ENCODE peak calls at places on chromosomes 13 and 19, in ten cellular contexts. K, C, T, Y, O, J, M, L, V and A are unnamed samples.

GRCh38 chr19:30419581-30420180 is 47.5 kb downstream of the ZNF536 start:
- DNase-seq in M (no peak), V (no peak), O (no peak), J (no peak), Y (no peak), T (no peak), K (no peak), C (no peak), L (no peak), A (no peak)

GRCh38 chr13:113441661-113442060 is 11.6 kb downstream of the ADPRHL1 start:
- DNase-seq in C (no peak), M (no peak), O (no peak), Y (no peak), K (no peak), L (no peak), V (no peak), J (no peak), T (no peak), A (no peak)

GRCh38 chr13:109157275-109157674 is 527.9 kb downstream of the MYO16 start:
- DNase-seq in V (no peak), C (no peak), T (no peak), O (no peak), J (no peak), M (no peak), K (no peak), Y (no peak), L (no peak), A (no peak)

GRCh38 chr19:5578094-5578846 is 10.5 kb upstream of the TINCR start:
- DNase-seq in T (no peak), C (peak; percentile 70), M (peak; percentile 69), O (peak; percentile 80), V (peak; percentile 62), K (no peak), L (peak; percentile 81), Y (peak; percentile 78), J (peak; percentile 92), A (peak; percentile 94)

GRCh38 chr19:35612559-35613321 is at the start of gene HAUS5:
- DNase-seq in V (peak; percentile 88), L (peak; percentile 97), O (peak; percentile 96), M (peak; percentile 94), T (peak; percentile 86), Y (peak; percentile 99), J (peak; percentile 94), C (peak; percentile 94), K (peak; percentile 78), A (peak; percentile 91)

GRCh38 chr13:100794575-100794974 is 120.0 kb upstream of the TMTC4 start:
- DNase-seq in M (no peak), J (no peak), Y (no peak), K (no peak), L (no peak), T (no peak), C (no peak), V (no peak), O (no peak), A (no peak)

GRCh38 chr19:952680-953500 is 27.1 kb downstream of the ARID3A start:
- DNase-seq in L (no peak), Y (no peak), T (no peak), J (no peak), V (peak; percentile 65), C (no peak), K (no peak), M (no peak), O (no peak), A (no peak)

GRCh38 chr13:73261739-73262216 is 203.0 kb downstream of the KLF5 start:
- DNase-seq in L (no peak), J (no peak), K (no peak), C (no peak), T (no peak), M (no peak), V (no peak), Y (no peak), O (no peak), A (no peak)

GRCh38 chr13:80877209-80877943 is 536.5 kb upstream of the SPRY2 start:
- DNase-seq in O (no peak), K (no peak), Y (no peak), C (no peak), L (no peak), T (no peak), J (no peak), M (no peak), V (no peak), A (no peak)

GRCh38 chr13:39282400-39282972 is 244.2 kb downstream of the NHLRC3 start:
- DNase-seq in M (no peak), Y (no peak), T (no peak), C (no peak), K (no peak), L (no peak), O (no peak), J (peak; percentile 16), V (no peak), A (no peak)

GRCh38 chr19:54455786-54456422 is 6.9 kb downstream of the LENG8 start:
- DNase-seq in O (no peak), C (no peak), M (no peak), L (no peak), V (no peak), K (no peak), J (no peak), Y (no peak), T (no peak), A (no peak)

GRCh38 chr13:113836917-113837553 is 26.8 kb downstream of the GAS6 start:
- DNase-seq in Y (no peak), K (peak; percentile 69), M (peak; percentile 64), T (no peak), J (peak; percentile 46), C (no peak), L (no peak), O (no peak), V (peak; percentile 94), A (no peak)

GRCh38 chr13:68490594-68490993 is 1260.5 kb upstream of the PCDH9 start:
- DNase-seq in J (no peak), L (no peak), C (no peak), M (no peak), O (no peak), V (no peak), Y (no peak), K (no peak), T (no peak), A (no peak)

GRCh38 chr19:39297931-39298634 is 1.9 kb downstream of the IFNL1 start:
- DNase-seq in T (no peak), O (peak; percentile 60), M (peak; percentile 23), V (no peak), C (peak; percentile 30), K (no peak), Y (peak; percentile 20), J (no peak), L (peak; percentile 59), A (peak; percentile 81)

GRCh38 chr13:63189712-63190111 is 1774.1 kb upstream of the PCDH20 start:
- DNase-seq in Y (no peak), K (no peak), J (no peak), C (no peak), O (no peak), L (no peak), T (no peak), V (no peak), M (no peak), A (no peak)